ENCODE peak calls at places on chromosomes 3 and 15, in ten cellular contexts. O is psoas muscle; C is central memory CD8-positive, alpha-beta T cell; W is omental fat pad; X is PC-3; K is naive thymus-derived CD8-positive, alpha-beta T cell; F is Right ventricle myocardium inferior; Z is mucosa of descending colon; G is aorta; N is heart right ventricle. U is an unnamed sample.

GRCh38 chr15:62834686-62835279 is 207.8 kb upstream of the TPM1 start:
- ATAC-seq in O (peak; percentile 42), C (no peak), W (no peak), X (no peak), K (no peak), F (no peak), Z (peak; percentile 96), G (no peak), N (no peak), U (no peak)

GRCh38 chr3:23162939-23163338 is 40.2 kb upstream of the UBE2E2 start:
- ATAC-seq in O (no peak), C (no peak), W (no peak), X (peak; percentile 37), K (no peak), F (no peak), Z (no peak), G (no peak), N (no peak), U (no peak)

GRCh38 chr3:127768346-127769008 is 53.8 kb downstream of the MGLL start:
- ATAC-seq in O (peak; percentile 95), C (no peak), W (peak; percentile 80), X (peak; percentile 91), K (no peak), F (peak; percentile 68), Z (peak; percentile 57), G (peak; percentile 81), N (peak; percentile 34), U (peak; percentile 90)

GRCh38 chr3:183774631-183775030 is 50.7 kb downstream of the MAP6D1 start:
- ATAC-seq in O (no peak), C (no peak), W (no peak), X (no peak), K (no peak), F (no peak), Z (no peak), G (no peak), N (no peak), U (no peak)

GRCh38 chr15:48392356-48392755 is 61.1 kb downstream of the DUT start:
- ATAC-seq in O (peak; percentile 62), C (no peak), W (peak; percentile 64), X (no peak), K (no peak), F (peak; percentile 69), Z (no peak), G (peak; percentile 63), N (peak; percentile 43), U (peak; percentile 64)

GRCh38 chr15:78325092-78325843 is 14.9 kb upstream of the CRABP1 start:
- ATAC-seq in O (no peak), C (no peak), W (no peak), X (no peak), K (no peak), F (peak; percentile 42), Z (peak; percentile 32), G (no peak), N (peak; percentile 38), U (no peak)

GRCh38 chr3:143081844-143082778 is 37.5 kb upstream of the CHST2 start:
- ATAC-seq in O (no peak), C (no peak), W (no peak), X (no peak), K (no peak), F (no peak), Z (peak; percentile 40), G (no peak), N (no peak), U (no peak)

GRCh38 chr3:31959951-31960792 is 20.9 kb downstream of the OSBPL10 start:
- ATAC-seq in O (no peak), C (no peak), W (no peak), X (no peak), K (no peak), F (peak; percentile 43), Z (no peak), G (peak; percentile 56), N (peak; percentile 66), U (no peak)

GRCh38 chr3:187946981-187947380 is 201.7 kb upstream of the BCL6 start:
- ATAC-seq in O (no peak), C (no peak), W (no peak), X (peak; percentile 56), K (no peak), F (peak; percentile 7), Z (no peak), G (no peak), N (peak; percentile 12), U (no peak)